ENCODE peak calls at places on chromosomes 13 and 19, in six cellular contexts. W is neuronal stem cell, J is IMR-90, N is mesenchymal stem cell, M is SK-N-SH, L is PC-3. B is an unnamed sample.

GRCh38 chr13:99299545-99300341 is 7.5 kb downstream of the GPR183 start:
- DNase-seq in M (no peak), L (no peak), N (no peak), W (no peak), J (no peak), B (no peak)

GRCh38 chr13:95710313-95710712 is 33.4 kb downstream of the DNAJC3 start:
- DNase-seq in N (peak; percentile 61), J (peak; percentile 84), M (no peak), L (peak; percentile 50), W (no peak), B (peak; percentile 57)

GRCh38 chr19:6772028-6772865 is at the start of gene VAV1:
- DNase-seq in L (no peak), N (no peak), W (no peak), M (peak; percentile 53), J (no peak), B (no peak)

GRCh38 chr19:46288896-46289588 is 7.8 kb upstream of the HIF3A start:
- DNase-seq in N (peak; percentile 99), M (no peak), L (peak; percentile 90), W (no peak), J (peak; percentile 82), B (peak; percentile 86)

GRCh38 chr13:83498045-83498444 is 384.2 kb downstream of the SLITRK1 start:
- DNase-seq in N (no peak), L (peak; percentile 60), J (no peak), W (no peak), M (no peak), B (no peak)

GRCh38 chr13:24008679-24009078 is 111.4 kb upstream of the C1QTNF9B start:
- DNase-seq in J (peak; percentile 56), N (no peak), L (peak; percentile 6), M (no peak), W (no peak), B (peak; percentile 58)

GRCh38 chr13:26548251-26548765 is 9.2 kb upstream of the WASF3 start:
- DNase-seq in W (no peak), N (no peak), L (no peak), J (no peak), M (no peak), B (no peak)

GRCh38 chr13:106471957-106472543 is 63.4 kb downstream of the EFNB2 start:
- DNase-seq in L (peak; percentile 92), W (peak; percentile 44), M (peak; percentile 24), N (peak; percentile 89), J (peak; percentile 91), B (peak; percentile 93)

GRCh38 chr13:23928985-23929384 is 31.7 kb upstream of the C1QTNF9B start:
- DNase-seq in W (no peak), M (peak; percentile 9), J (peak; percentile 90), N (peak; percentile 79), L (peak; percentile 80), B (peak; percentile 92)

GRCh38 chr19:57887195-57887941 is 1.5 kb downstream of the ZNF814 start:
- DNase-seq in L (no peak), W (peak; percentile 17), J (no peak), M (no peak), N (peak; percentile 19), B (peak; percentile 59)

GRCh38 chr19:38429055-38429810 is 3.2 kb upstream of the RASGRP4 start:
- DNase-seq in N (no peak), L (no peak), M (no peak), W (no peak), J (no peak), B (no peak)

GRCh38 chr19:15812059-15812722 is 3.3 kb downstream of the OR10H1 start:
- DNase-seq in N (no peak), M (no peak), L (peak; percentile 56), W (no peak), J (no peak), B (no peak)

GRCh38 chr13:24212674-24213073 is 52.2 kb downstream of the SPATA13 start:
- DNase-seq in M (no peak), N (no peak), J (no peak), L (no peak), W (no peak), B (no peak)

GRCh38 chr13:38607136-38607535 is 79.7 kb upstream of the FREM2 start:
- DNase-seq in L (no peak), J (no peak), W (no peak), M (no peak), N (no peak), B (no peak)

GRCh38 chr13:97223711-97224461 is 1.8 kb downstream of the MBNL2 start:
- DNase-seq in N (peak; percentile 94), J (peak; percentile 96), M (no peak), W (peak; percentile 52), L (peak; percentile 72), B (peak; percentile 95)

GRCh38 chr13:98510156-98510509 is 66.8 kb downstream of the STK24 start:
- DNase-seq in L (no peak), N (no peak), J (no peak), W (no peak), M (no peak), B (no peak)

GRCh38 chr13:91313103-91313502 is 34.4 kb upstream of the MIR17HG start:
- DNase-seq in L (peak; percentile 22), M (peak; percentile 16), W (no peak), J (peak; percentile 1), N (peak; percentile 38), B (no peak)

GRCh38 chr13:43529796-43530195 is 257.0 kb downstream of the ENOX1 start:
- DNase-seq in W (no peak), M (no peak), L (peak; percentile 93), N (no peak), J (no peak), B (no peak)

GRCh38 chr13:38582133-38582532 is 104.7 kb upstream of the FREM2 start:
- DNase-seq in M (peak; percentile 20), W (peak; percentile 33), J (peak; percentile 16), L (peak; percentile 59), N (peak; percentile 29), B (peak; percentile 25)

DNA sequence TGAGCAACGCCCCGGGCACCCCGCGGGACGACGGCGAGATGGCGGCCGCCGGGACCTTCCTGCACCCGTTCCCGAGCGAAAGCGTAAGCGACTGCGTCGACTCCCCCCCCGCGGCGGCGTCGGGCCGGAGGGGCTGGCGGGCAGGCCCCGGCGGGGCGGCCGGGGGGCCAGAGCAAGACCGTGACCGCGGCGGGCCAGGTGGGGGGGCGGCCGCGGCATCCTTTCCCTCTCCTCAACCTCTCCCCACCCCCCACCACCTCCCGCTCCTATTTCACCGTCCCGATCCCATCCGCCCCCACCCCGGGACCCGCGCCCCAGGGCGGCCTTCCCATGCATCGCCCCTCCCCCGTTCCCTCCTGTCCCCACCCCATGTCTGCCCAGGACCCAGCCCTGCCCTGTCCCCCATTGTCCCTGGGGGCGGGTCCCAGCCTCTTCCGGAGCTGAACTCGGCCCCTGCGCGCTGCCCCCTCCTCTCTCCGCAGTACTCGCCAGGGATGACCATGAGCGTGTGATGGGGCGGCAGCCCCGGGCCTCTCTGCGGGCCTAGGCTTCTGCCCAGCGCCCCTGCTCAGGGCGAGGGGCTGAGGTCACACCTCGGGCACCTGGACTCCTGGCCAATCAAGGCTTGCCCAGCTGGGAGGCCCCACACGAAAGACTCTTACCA is 4.1 kb downstream of the ISYNA1 start:
- DNase-seq in N (no peak), M (peak; percentile 82), J (no peak), L (no peak), W (no peak), B (no peak)
- H2AFZ ChIP-seq in N (no peak overlapping the region), M (no peak overlapping the region), J (peak overlapping the region; percentile 51), L (no peak overlapping the region), W (no peak overlapping the region), B (no peak overlapping the region)

GRCh38 chr19:2148482-2149135 is 2.8 kb downstream of the AP3D1 start:
- DNase-seq in M (peak; percentile 16), N (no peak), J (no peak), L (no peak), W (no peak), B (no peak)
- H3K4me1 ChIP-seq in M (peaks cover 5% of the 10 kb centered on the region), N (peaks cover 31% of the 10 kb centered on the region), J (peaks cover 12% of the 10 kb centered on the region), L (peaks cover 13% of the 10 kb centered on the region), W (peaks cover 14% of the 10 kb centered on the region), B (peaks cover 17% of the 10 kb centered on the region)

GRCh38 chr19:49331616-49332055 is 3.6 kb upstream of the CD37 start:
- DNase-seq in L (peak; percentile 55), W (no peak), J (peak; percentile 57), M (peak; percentile 63), N (peak; percentile 44), B (peak; percentile 45)

GRCh38 chr19:49336482-49337266 is 1.5 kb downstream of the CD37 start:
- DNase-seq in L (no peak), M (no peak), W (no peak), J (no peak), N (no peak), B (no peak)

GRCh38 chr19:49335784-49336481 is 727 bp downstream of the CD37 start:
- DNase-seq in N (no peak), M (no peak), W (no peak), L (no peak), J (no peak), B (no peak)

GRCh38 chr19:49335071-49335783 is at the start of gene CD37:
- DNase-seq in L (no peak), W (no peak), N (no peak), J (no peak), M (no peak), B (no peak)

DNA sequence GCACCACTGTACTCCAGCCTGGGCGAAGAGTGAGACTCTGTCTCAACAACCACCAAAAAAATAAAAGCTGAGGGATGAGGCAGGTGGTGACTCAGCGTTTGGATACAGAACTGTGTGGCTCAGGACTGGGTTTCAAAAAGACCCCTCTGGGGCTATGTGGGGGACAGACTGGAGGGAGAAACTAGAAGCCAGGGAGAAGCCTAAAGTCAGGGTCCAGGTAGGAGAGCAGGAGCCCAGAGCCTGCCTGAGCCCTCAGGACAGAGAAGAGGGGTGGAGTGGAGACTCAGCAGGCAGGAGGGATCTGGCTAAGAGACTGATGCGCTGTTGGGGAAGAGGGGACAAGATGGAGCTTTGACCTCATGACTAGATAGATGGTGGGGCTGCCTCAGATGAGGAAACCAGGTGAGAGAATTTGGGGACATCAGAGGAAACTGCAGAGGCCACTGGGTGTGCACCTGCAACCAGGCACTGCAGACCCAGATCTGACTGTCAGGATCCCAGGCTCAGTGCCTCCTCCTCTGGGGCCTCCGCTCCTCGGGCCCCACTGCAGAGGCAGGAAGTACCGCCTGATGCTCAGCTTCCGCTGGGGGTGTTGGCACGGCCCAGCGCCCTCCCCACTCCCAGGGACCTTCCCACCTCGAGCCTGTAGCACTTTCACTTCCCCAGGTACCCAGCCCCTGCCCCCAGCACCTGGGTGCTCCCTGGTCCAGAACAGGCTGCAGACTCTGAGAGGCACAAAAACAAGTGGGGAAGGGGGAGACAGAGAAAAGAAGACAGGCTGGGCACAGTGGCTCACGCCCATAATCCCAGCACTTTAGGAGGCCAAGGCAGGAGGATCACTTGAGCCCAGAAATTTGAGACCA is 1.5 kb upstream of the CD37 start:
- DNase-seq in W (no peak), J (peak; percentile 40), M (no peak), N (peak; percentile 35), L (no peak), B (no peak)
- H2AFZ ChIP-seq in W (no peak overlapping the region), J (no peak overlapping the region), M (no peak overlapping the region), N (no peak overlapping the region), L (no peak overlapping the region), B (no peak overlapping the region)

GRCh38 chr19:18960370-18960769 is 19.4 kb upstream of the HOMER3 start:
- DNase-seq in W (no peak), M (no peak), J (no peak), N (no peak), L (no peak), B (no peak)

GRCh38 chr19:18961767-18962423 is 20.9 kb upstream of the HOMER3 start:
- DNase-seq in M (peak; percentile 50), N (no peak), W (peak; percentile 29), J (no peak), L (peak; percentile 1), B (no peak)

GRCh38 chr19:18967358-18968146 is 26.5 kb upstream of the HOMER3 start:
- DNase-seq in L (peak; percentile 77), J (peak; percentile 32), M (no peak), W (no peak), N (peak; percentile 48), B (peak; percentile 33)

GRCh38 chr19:18966304-18966703 is 25.3 kb upstream of the HOMER3 start:
- DNase-seq in M (no peak), W (no peak), J (no peak), N (no peak), L (peak; percentile 8), B (no peak)

GRCh38 chr19:18964121-18964520 is 23.1 kb upstream of the HOMER3 start:
- DNase-seq in M (no peak), J (no peak), N (no peak), L (no peak), W (no peak), B (no peak)
- H3K4me1 ChIP-seq in M (no peaks in the 10 kb centered on the region), J (peaks cover 3% of the 10 kb centered on the region), N (peaks cover 8% of the 10 kb centered on the region), L (peaks cover 11% of the 10 kb centered on the region), W (peaks cover 3% of the 10 kb centered on the region), B (peaks cover 6% of the 10 kb centered on the region)

B was measured in astrocyte.